ENCODE peak calls at places on chromosomes 7 and 10, in seven cellular contexts. K, X, I, U, W, V and J are unnamed samples.

GRCh38 chr10:88833722-88834121 is 17.9 kb downstream of the ANKRD22 start:
- DNase-seq in K (no peak), X (no peak), I (no peak), U (no peak), W (no peak), V (no peak), J (no peak)

GRCh38 chr7:42071372-42072261 is 165.4 kb downstream of the GLI3 start:
- DNase-seq in K (no peak), X (no peak), I (no peak), U (no peak), W (no peak), V (peak), J (no peak)

GRCh38 chr10:22712959-22713852 is 1.2 kb downstream of the PIP4K2A start:
- DNase-seq in K (peak), X (no peak), I (no peak), U (peak), W (peak), V (peak), J (no peak)

GRCh38 chr10:46236537-46236887 is 50.3 kb upstream of the ANTXRL start:
- DNase-seq in K (no peak), X (no peak), I (no peak), U (no peak), W (no peak), V (no peak), J (no peak)

GRCh38 chr7:143477501-143478150 is at the start of gene TAS2R41:
- DNase-seq in K (no peak), X (no peak), I (no peak), U (no peak), W (no peak), V (no peak), J (no peak)

GRCh38 chr10:133034762-133035161 is 53.0 kb upstream of the ADGRA1 start:
- DNase-seq in K (no peak), X (no peak), I (no peak), U (no peak), W (no peak), V (no peak), J (no peak)

GRCh38 chr7:33888206-33888605 is 17.1 kb upstream of the BMPER start:
- DNase-seq in K (no peak), X (no peak), I (no peak), U (no peak), W (no peak), V (no peak), J (no peak)

GRCh38 chr7:3880221-3880935 is 579.3 kb downstream of the SDK1 start:
- DNase-seq in K (no peak), X (no peak), I (no peak), U (no peak), W (no peak), V (no peak), J (no peak)

GRCh38 chr7:95811846-95812445 is 39.6 kb downstream of the DYNC1I1 start:
- DNase-seq in K (no peak), X (no peak), I (no peak), U (no peak), W (no peak), V (no peak), J (no peak)

GRCh38 chr7:31495653-31496052 is 18.2 kb upstream of the ITPRID1 start:
- DNase-seq in K (no peak), X (no peak), I (no peak), U (no peak), W (no peak), V (no peak), J (no peak)

GRCh38 chr10:35409094-35409582 is 72.8 kb downstream of the CCNY start:
- DNase-seq in K (no peak), X (peak), I (peak), U (no peak), W (no peak), V (no peak), J (no peak)

GRCh38 chr7:347644-348479 is 57.9 kb downstream of the FOXL3 start:
- DNase-seq in K (no peak), X (no peak), I (no peak), U (no peak), W (peak), V (no peak), J (no peak)

GRCh38 chr7:24576171-24577052 is 3.2 kb downstream of the PALS2 start:
- DNase-seq in K (no peak), X (peak), I (peak), U (no peak), W (no peak), V (peak), J (no peak)

GRCh38 chr7:12685550-12685949 is 1.9 kb upstream of the ARL4A start:
- DNase-seq in K (no peak), X (peak), I (peak), U (no peak), W (peak), V (peak), J (peak)

GRCh38 chr10:46305430-46305808 is 18.6 kb downstream of the ANTXRL start:
- DNase-seq in K (peak), X (no peak), I (no peak), U (peak), W (peak), V (no peak), J (no peak)

GRCh38 chr7:140677496-140677895 is 4.8 kb downstream of the ADCK2 start:
- DNase-seq in K (no peak), X (no peak), I (no peak), U (no peak), W (no peak), V (no peak), J (no peak)

GRCh38 chr10:47022311-47023131 is 111.3 kb downstream of the PTPN20 start:
- DNase-seq in K (peak), X (no peak), I (no peak), U (peak), W (peak), V (no peak), J (no peak)

GRCh38 chr10:50403074-50403473 is 151.8 kb upstream of the ASAH2 start:
- DNase-seq in K (no peak), X (no peak), I (no peak), U (no peak), W (no peak), V (no peak), J (no peak)

GRCh38 chr7:93773446-93773845 is 117.1 kb downstream of the TFPI2 start:
- DNase-seq in K (no peak), X (no peak), I (no peak), U (no peak), W (no peak), V (no peak), J (no peak)

GRCh38 chr7:55080000-55080629 is 61.3 kb downstream of the EGFR start:
- DNase-seq in K (no peak), X (no peak), I (no peak), U (no peak), W (no peak), V (no peak), J (no peak)
- H3K27ac ChIP-seq in K (no peak), X (peak), I (no peak), U (no peak), W (no peak), V (no peak), J (no peak)

GRCh38 chr10:62054825-62055224 is 153.3 kb downstream of the ARID5B start:
- DNase-seq in K (no peak), X (no peak), I (no peak), U (no peak), W (no peak), V (no peak), J (no peak)

GRCh38 chr10:62056219-62056618 is 154.7 kb downstream of the ARID5B start:
- DNase-seq in K (no peak), X (no peak), I (no peak), U (no peak), W (no peak), V (no peak), J (no peak)

GRCh38 chr10:62052276-62052675 is 150.8 kb downstream of the ARID5B start:
- DNase-seq in K (no peak), X (no peak), I (no peak), U (no peak), W (no peak), V (no peak), J (no peak)

GRCh38 chr10:62054408-62054807 is 152.9 kb downstream of the ARID5B start:
- DNase-seq in K (no peak), X (no peak), I (no peak), U (no peak), W (no peak), V (no peak), J (no peak)

GRCh38 chr10:62053860-62054259 is 152.4 kb downstream of the ARID5B start:
- DNase-seq in K (no peak), X (no peak), I (no peak), U (no peak), W (no peak), V (no peak), J (no peak)
- H3K27ac ChIP-seq in K (no peak), X (no peak), I (no peak), U (no peak), W (peak), V (no peak), J (no peak)

GRCh38 chr10:89836840-89837172 is 135.4 kb downstream of the KIF20B start:
- DNase-seq in K (no peak), X (no peak), I (no peak), U (peak), W (no peak), V (no peak), J (no peak)
- H3K27ac ChIP-seq in K (no peak), X (peak), I (no peak), U (no peak), W (peak), V (no peak), J (no peak)

GRCh38 chr7:151226875-151227782 is at the start of gene ABCF2:
- DNase-seq in K (peak), X (peak), I (peak), U (peak), W (peak), V (peak), J (peak)
- H3K27ac ChIP-seq in K (peak), X (peak), I (peak), U (peak), W (peak), V (peak), J (no peak)

DNA sequence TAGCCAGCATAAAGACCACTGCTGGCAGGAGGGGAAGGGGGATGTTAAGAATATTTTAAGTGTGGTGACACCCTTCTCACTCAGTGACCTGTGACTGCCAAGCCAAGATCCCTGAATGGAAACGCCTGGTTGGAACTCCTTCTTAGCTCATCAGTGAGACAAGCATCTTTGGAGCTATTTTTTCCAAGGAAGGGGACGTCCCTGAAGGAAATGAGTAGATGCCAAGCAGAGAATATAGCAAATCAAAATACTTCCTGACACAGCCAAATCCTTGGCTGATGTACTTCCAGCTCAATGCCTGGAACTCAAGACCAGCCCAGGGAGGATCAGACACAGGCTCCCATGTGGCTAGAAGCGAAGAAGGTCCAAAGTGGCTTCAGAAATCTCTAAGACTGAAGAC is 82.2 kb downstream of the SORBS1 start:
- DNase-seq in K (no peak), X (no peak), I (no peak), U (no peak), W (no peak), V (no peak), J (no peak)
- H3K27ac ChIP-seq in K (peak), X (no peak), I (no peak), U (peak), W (peak), V (peak), J (no peak)

GRCh38 chr10:102120987-102121738 is 995 bp upstream of the LDB1 start:
- DNase-seq in K (peak), X (peak), I (no peak), U (peak), W (no peak), V (peak), J (peak)
- H3K27ac ChIP-seq in K (peak), X (peak), I (no peak), U (peak), W (peak), V (peak), J (no peak)

GRCh38 chr7:151679868-151680534 is 160.3 kb upstream of the RHEB start:
- DNase-seq in K (peak), X (no peak), I (no peak), U (no peak), W (no peak), V (no peak), J (no peak)

GRCh38 chr7:151682831-151683614 is 163.3 kb upstream of the RHEB start:
- DNase-seq in K (peak), X (no peak), I (no peak), U (peak), W (no peak), V (no peak), J (no peak)

GRCh38 chr7:151680810-151681209 is 161.1 kb upstream of the RHEB start:
- DNase-seq in K (peak), X (no peak), I (peak), U (no peak), W (no peak), V (no peak), J (no peak)

GRCh38 chr7:151683615-151684407 is 164.1 kb upstream of the RHEB start:
- DNase-seq in K (peak), X (no peak), I (no peak), U (no peak), W (no peak), V (no peak), J (no peak)

DNA sequence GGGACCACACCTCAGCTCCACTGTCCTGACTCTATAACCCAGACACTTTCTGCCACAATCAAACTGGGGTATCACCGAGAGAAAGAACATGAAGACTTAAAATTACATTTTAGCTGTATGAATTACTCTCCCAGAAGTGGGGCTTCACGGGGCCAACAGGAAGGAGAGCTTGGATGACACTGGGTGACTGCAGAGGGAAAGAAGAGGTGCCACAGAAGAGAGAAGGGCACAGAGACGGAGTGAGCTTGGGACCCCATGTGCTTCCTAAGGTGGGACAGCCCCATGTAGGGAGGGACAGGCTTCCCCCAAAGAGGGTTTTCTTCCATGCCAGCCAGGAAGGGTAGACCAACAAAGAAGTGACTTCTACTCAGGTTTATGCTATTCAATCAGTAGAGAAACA is 162.0 kb upstream of the RHEB start:
- DNase-seq in K (no peak), X (no peak), I (no peak), U (no peak), W (no peak), V (no peak), J (no peak)
- H3K27ac ChIP-seq in K (no peak), X (no peak), I (no peak), U (peak), W (no peak), V (no peak), J (no peak)

DNA sequence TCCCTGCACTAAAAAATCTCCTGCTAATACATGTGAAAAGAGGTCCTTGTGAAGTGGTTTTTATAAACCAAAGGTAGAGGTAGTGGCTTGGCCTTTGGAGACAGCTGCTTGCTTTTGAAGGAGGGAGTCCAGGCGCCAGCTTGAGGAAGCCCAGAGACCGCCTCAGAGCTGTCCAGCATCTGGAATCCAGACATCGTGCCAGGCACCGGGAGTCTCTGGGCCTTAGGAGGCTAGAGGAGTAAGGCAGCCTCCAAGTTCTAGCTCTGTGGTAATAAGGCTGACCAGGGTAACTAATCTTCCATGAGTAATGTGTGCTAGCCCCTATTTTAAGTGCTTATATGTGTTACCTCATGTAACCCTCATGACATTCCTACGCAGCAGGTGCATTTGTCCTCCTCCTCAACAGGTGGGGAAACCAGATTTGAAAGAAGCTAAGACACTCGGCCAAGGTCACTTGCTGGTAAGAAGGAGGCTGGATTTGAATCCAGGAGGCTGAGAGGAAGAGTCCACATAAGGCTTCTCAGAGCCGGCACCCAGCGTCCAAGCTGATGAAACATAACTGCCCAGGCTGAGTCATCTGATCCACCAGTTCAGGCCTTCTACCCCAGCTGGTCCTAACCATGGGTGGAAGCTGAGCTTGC is 26.1 kb downstream of the PRLHR start:
- DNase-seq in K (no peak), X (no peak), I (peak), U (no peak), W (no peak), V (no peak), J (no peak)
- H3K27ac ChIP-seq in K (no peak), X (no peak), I (no peak), U (no peak), W (no peak), V (no peak), J (no peak)

GRCh38 chr7:44978511-44979366 is at the start of gene MYO1G:
- DNase-seq in K (peak), X (no peak), I (no peak), U (peak), W (peak), V (no peak), J (no peak)
- H3K27ac ChIP-seq in K (no peak), X (no peak), I (no peak), U (peak), W (peak), V (peak), J (no peak)

GRCh38 chr10:130138479-130138866 is 2.3 kb downstream of the GLRX3 start:
- DNase-seq in K (no peak), X (no peak), I (peak), U (no peak), W (no peak), V (no peak), J (no peak)

GRCh38 chr10:130140425-130140824 is 4.2 kb downstream of the GLRX3 start:
- DNase-seq in K (no peak), X (no peak), I (no peak), U (no peak), W (no peak), V (no peak), J (no peak)

GRCh38 chr10:130141460-130141859 is 5.3 kb downstream of the GLRX3 start:
- DNase-seq in K (no peak), X (no peak), I (peak), U (no peak), W (no peak), V (no peak), J (no peak)

GRCh38 chr10:130141038-130141437 is 4.8 kb downstream of the GLRX3 start:
- DNase-seq in K (no peak), X (no peak), I (no peak), U (no peak), W (no peak), V (no peak), J (no peak)

DNA sequence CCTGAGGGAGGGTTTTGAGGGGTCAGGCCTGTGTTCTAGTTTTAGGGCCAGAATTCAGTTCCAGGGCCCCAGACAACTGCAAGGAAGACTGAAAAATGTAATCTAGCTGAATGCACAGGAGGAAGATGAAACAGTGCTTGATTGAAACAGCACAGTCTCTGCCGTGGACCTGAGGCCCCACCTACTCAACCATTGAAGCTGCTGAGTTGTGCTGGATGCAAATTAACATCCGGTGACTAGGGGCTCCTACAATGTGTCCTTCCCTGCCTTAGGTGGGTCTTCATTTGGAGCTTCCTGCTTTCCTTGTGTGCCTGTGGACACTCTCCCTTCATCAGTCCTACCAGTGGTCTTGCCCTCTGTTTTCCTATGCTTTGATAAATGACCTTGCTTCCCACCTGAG is 5.7 kb downstream of the GLRX3 start:
- DNase-seq in K (no peak), X (no peak), I (no peak), U (no peak), W (no peak), V (no peak), J (no peak)
- H3K27ac ChIP-seq in K (no peak), X (no peak), I (no peak), U (no peak), W (no peak), V (no peak), J (no peak)